ENCODE peak calls at places on chromosomes 16 and 17, in eight cellular contexts. U is activated CD8-positive, alpha-beta memory T cell treated with anti-CD3 and anti-CD28 coated beads for 4 hours; L is NCI-H2029; P is stimulated activated CD8-positive, alpha-beta memory T cell treated with anti-CD3 and anti-CD28 coated beads, Interleukin-2, amount 100 ng/mL, for 1 hour; N is KBM-7; J is GM12864; D is HS-27A; A is DMS79. T is an unnamed sample.

GRCh38 chr16:2702438-2702825 is 17.6 kb downstream of the PRSS27 start:
- DNase-seq in L (no peak), D (no peak), N (no peak), U (no peak), J (no peak), A (no peak), P (no peak), T (no peak)

GRCh38 chr16:49023095-49023494 is 258.5 kb downstream of the CBLN1 start:
- DNase-seq in L (peak), U (no peak), J (no peak), N (no peak), P (no peak), D (no peak), A (no peak), T (no peak)

GRCh38 chr17:27295945-27296344 is 2.0 kb downstream of the WSB1 start:
- DNase-seq in N (peak), P (no peak), J (no peak), U (no peak), D (no peak), A (no peak), L (no peak), T (no peak)

GRCh38 chr17:76796081-76796480 is 58.2 kb downstream of the MFSD11 start:
- DNase-seq in P (no peak), U (no peak), J (no peak), L (no peak), N (no peak), D (no peak), A (no peak), T (no peak)

GRCh38 chr17:16282522-16282921 is 65.5 kb downstream of the PIGL start:
- DNase-seq in U (no peak), N (no peak), L (no peak), J (no peak), A (no peak), D (peak), P (no peak), T (no peak)

GRCh38 chr16:81940781-81941560 is 70.3 kb downstream of the SDR42E1 start:
- DNase-seq in J (no peak), L (peak), U (no peak), N (peak), A (no peak), P (no peak), D (peak), T (no peak)

GRCh38 chr17:81572499-81573030 is 20.4 kb upstream of the FAAP100 start:
- DNase-seq in J (no peak), U (no peak), N (no peak), P (no peak), A (no peak), L (no peak), D (no peak), T (no peak)

GRCh38 chr16:47903470-47903869 is 252.3 kb downstream of the ABCC12 start:
- DNase-seq in U (no peak), P (no peak), D (no peak), J (no peak), A (no peak), N (no peak), L (no peak), T (no peak)

GRCh38 chr17:21174719-21175118 is 39.2 kb downstream of the TMEM11 start:
- DNase-seq in P (no peak), A (no peak), L (no peak), N (no peak), U (no peak), J (no peak), D (no peak), T (no peak)

GRCh38 chr16:3187798-3188674 is at the start of gene OR1F1:
- DNase-seq in U (no peak), A (peak), P (no peak), J (no peak), L (no peak), D (no peak), N (no peak), T (peak)

GRCh38 chr16:19294156-19294649 is 8.7 kb downstream of the CLEC19A start:
- DNase-seq in L (no peak), A (no peak), P (no peak), U (no peak), N (no peak), J (peak), D (no peak), T (no peak)

GRCh38 chr17:43994272-43995149 is 9.9 kb upstream of the NAGS start:
- DNase-seq in U (no peak), J (no peak), N (peak), P (peak), A (peak), L (no peak), D (no peak), T (peak)

GRCh38 chr16:80084163-80084562 is 456.6 kb upstream of the DYNLRB2 start:
- DNase-seq in N (no peak), A (no peak), L (no peak), P (no peak), D (no peak), U (no peak), J (no peak), T (no peak)

GRCh38 chr16:4373909-4374742 is 2.5 kb downstream of the VASN start:
- DNase-seq in J (no peak), L (no peak), P (no peak), U (no peak), D (no peak), A (no peak), N (no peak), T (no peak)